ENCODE peak calls at places on chromosomes 5 and 9, in five cellular contexts. I, S, K, A and T are unnamed samples.

GRCh38 chr5:135214897-135215616 is 181.0 kb upstream of the PITX1 start:
- DNase-seq in I (peak; percentile 75), S (no peak), K (no peak), A (no peak), T (no peak)

GRCh38 chr9:82363236-82363635 is 374.7 kb downstream of the SPATA31D1 start:
- DNase-seq in I (no peak), S (no peak), K (no peak), A (no peak), T (no peak)

GRCh38 chr9:86792136-86792535 is 155.2 kb downstream of the GAS1 start:
- DNase-seq in I (no peak), S (no peak), K (no peak), A (no peak), T (peak; percentile 77)

GRCh38 chr9:2613730-2614271 is 7.8 kb upstream of the VLDLR start:
- DNase-seq in I (no peak), S (no peak), K (no peak), A (no peak), T (no peak)

GRCh38 chr9:96057155-96057554 is 181.7 kb downstream of the ERCC6L2 start:
- DNase-seq in I (no peak), S (no peak), K (no peak), A (no peak), T (no peak)

GRCh38 chr9:125747053-125747764 is at the start of gene PBX3:
- DNase-seq in I (peak; percentile 62), S (peak; percentile 17), K (peak; percentile 70), A (peak; percentile 72), T (no peak)

GRCh38 chr5:17436345-17436744 is 61.7 kb upstream of the TAF11L2 start:
- DNase-seq in I (no peak), S (no peak), K (no peak), A (no peak), T (no peak)

GRCh38 chr9:132985489-132985888 is 7.0 kb downstream of the GFI1B start:
- DNase-seq in I (no peak), S (no peak), K (no peak), A (peak; percentile 24), T (no peak)

GRCh38 chr5:39578887-39579497 is 154.2 kb upstream of the DAB2 start:
- DNase-seq in I (peak; percentile 58), S (no peak), K (peak; percentile 33), A (no peak), T (no peak)

GRCh38 chr9:90815183-90815943 is 13.7 kb downstream of the SYK start:
- DNase-seq in I (peak; percentile 11), S (no peak), K (no peak), A (peak; percentile 58), T (no peak)

GRCh38 chr5:102341918-102342317 is 45.8 kb upstream of the SLCO4C1 start:
- DNase-seq in I (no peak), S (no peak), K (no peak), A (no peak), T (no peak)

GRCh38 chr5:67089200-67089725 is 107.3 kb downstream of the CD180 start:
- DNase-seq in I (no peak), S (no peak), K (no peak), A (no peak), T (peak; percentile 49)

GRCh38 chr5:109701779-109702178 is 12.1 kb downstream of the MAN2A1 start:
- DNase-seq in I (no peak), S (no peak), K (no peak), A (no peak), T (no peak)

GRCh38 chr9:22446589-22446949 is at the start of gene DMRTA1:
- DNase-seq in I (peak; percentile 69), S (no peak), K (no peak), A (peak; percentile 83), T (peak; percentile 54)

GRCh38 chr5:127203818-127204217 is 86.8 kb upstream of the MEGF10 start:
- DNase-seq in I (peak; percentile 70), S (no peak), K (no peak), A (no peak), T (peak; percentile 81)

GRCh38 chr9:24841993-24842392 is 296.3 kb upstream of the IZUMO3 start:
- DNase-seq in I (no peak), S (no peak), K (no peak), A (no peak), T (no peak)

GRCh38 chr9:108675708-108676107 is 180.1 kb downstream of the ACTL7B start:
- DNase-seq in I (no peak), S (no peak), K (no peak), A (no peak), T (no peak)

GRCh38 chr5:164256351-164256750 is 750.9 kb downstream of the MAT2B start:
- DNase-seq in I (peak; percentile 6), S (no peak), K (no peak), A (no peak), T (peak; percentile 61)

GRCh38 chr5:431001-431710 is 11.8 kb upstream of the EXOC3 start:
- DNase-seq in I (peak; percentile 52), S (peak; percentile 42), K (peak; percentile 45), A (no peak), T (no peak)

GRCh38 chr9:34375901-34376595 is 650 bp downstream of the MYORG start:
- DNase-seq in I (no peak), S (no peak), K (peak; percentile 17), A (peak; percentile 73), T (no peak)

GRCh38 chr9:137423810-137424291 is 658 bp downstream of the NOXA1 start:
- DNase-seq in I (no peak), S (no peak), K (no peak), A (peak; percentile 75), T (no peak)

GRCh38 chr5:13034048-13034447 is 910.4 kb downstream of the DNAH5 start:
- DNase-seq in I (no peak), S (no peak), K (no peak), A (no peak), T (no peak)

GRCh38 chr5:16855475-16855874 is 80.6 kb downstream of the MYO10 start:
- DNase-seq in I (peak; percentile 60), S (no peak), K (peak; percentile 54), A (no peak), T (no peak)

GRCh38 chr5:95261369-95262175 is 23.3 kb downstream of the MCTP1 start:
- DNase-seq in I (peak; percentile 60), S (no peak), K (no peak), A (peak; percentile 43), T (no peak)

GRCh38 chr5:43461066-43461465 is 22.6 kb downstream of the TMEM267 start:
- DNase-seq in I (no peak), S (no peak), K (no peak), A (no peak), T (no peak)

GRCh38 chr5:75395277-75395676 is 58.3 kb downstream of the HMGCR start:
- DNase-seq in I (no peak), S (no peak), K (no peak), A (no peak), T (no peak)